ENCODE peak calls at places on chromosome 21, in six cellular contexts. T is K562, Q is HCT116, F is GM12878, E is HepG2, A is H1. L is an unnamed sample. For H3K4me1, the result is how much of the 10 kb centered on the place peaks cover.

GRCh38 chr21:25985990-25986389 is 184.6 kb downstream of the APP start:
- DNase-seq in T (no peak), Q (no peak), F (no peak), E (no peak), A (no peak), L (no peak)

GRCh38 chr21:15895142-15896106 is 165.6 kb downstream of the USP25 start:
- DNase-seq in T (no peak), Q (no peak), F (no peak), E (no peak), A (no peak), L (no peak)

GRCh38 chr21:28758042-28758882 is 234.4 kb downstream of the LTN1 start:
- DNase-seq in T (no peak), Q (no peak), F (no peak), E (no peak), A (no peak), L (no peak)

GRCh38 chr21:41362605-41363369 is 960 bp downstream of the MX2 start:
- DNase-seq in T (no peak), Q (no peak), F (no peak), E (no peak), A (no peak), L (no peak)

GRCh38 chr21:34874689-34875513 is 174.2 kb downstream of the RUNX1 start:
- DNase-seq in T (no peak), Q (no peak), F (no peak), E (no peak), A (no peak), L (no peak)

GRCh38 chr21:36185498-36185897 is 28.9 kb downstream of the DOP1B start:
- DNase-seq in T (no peak), Q (no peak), F (no peak), E (no peak), A (no peak), L (no peak)

GRCh38 chr21:35932232-35932911 is 128.0 kb downstream of the SETD4 start:
- DNase-seq in T (no peak), Q (peak), F (peak), E (no peak), A (no peak), L (no peak)

GRCh38 chr21:39096754-39097153 is 86.5 kb downstream of the PSMG1 start:
- DNase-seq in T (no peak), Q (no peak), F (no peak), E (no peak), A (peak), L (no peak)

GRCh38 chr21:16287060-16287459 is 557.3 kb downstream of the USP25 start:
- DNase-seq in T (no peak), Q (no peak), F (no peak), E (no peak), A (no peak), L (no peak)

GRCh38 chr21:32782698-32783097 is 11.1 kb upstream of the PAXBP1 start:
- DNase-seq in T (no peak), Q (no peak), F (no peak), E (no peak), A (no peak), L (no peak)

GRCh38 chr21:17711896-17712295 is 99.2 kb upstream of the BTG3 start:
- DNase-seq in T (no peak), Q (no peak), F (no peak), E (no peak), A (no peak), L (no peak)

GRCh38 chr21:42665484-42665883 is 12.1 kb downstream of the PDE9A start:
- DNase-seq in T (no peak), Q (no peak), F (no peak), E (no peak), A (no peak), L (no peak)

GRCh38 chr21:42663200-42663483 is 9.7 kb downstream of the PDE9A start:
- DNase-seq in T (no peak), Q (no peak), F (no peak), E (no peak), A (no peak), L (no peak)

GRCh38 chr21:42665026-42665425 is 11.6 kb downstream of the PDE9A start:
- DNase-seq in T (peak), Q (no peak), F (no peak), E (no peak), A (no peak), L (no peak)

GRCh38 chr21:42663860-42664535 is 10.6 kb downstream of the PDE9A start:
- DNase-seq in T (no peak), Q (no peak), F (no peak), E (no peak), A (no peak), L (no peak)

GRCh38 chr21:42664614-42665013 is 11.2 kb downstream of the PDE9A start:
- DNase-seq in T (no peak), Q (no peak), F (no peak), E (no peak), A (no peak), L (no peak)
- H3K4me1 ChIP-seq in T (under half), Q (under half), F (under half), E (under half), A (under half), L (half or more)

GRCh38 chr21:18801468-18801867 is 397.9 kb upstream of the TMPRSS15 start:
- DNase-seq in T (no peak), Q (no peak), F (no peak), E (no peak), A (no peak), L (no peak)
- TF ChIP-seq ZNF274 in T (no peak), Q (no peak), F (no peak), E (no peak), A (no peak), L (no peak)

GRCh38 chr21:45934570-45934969 is 47.0 kb upstream of the COL6A1 start:
- DNase-seq in T (no peak), Q (no peak), F (no peak), E (no peak), A (no peak), L (no peak)
- H3K4me3 ChIP-seq in T (no peak), Q (no peak), F (no peak), E (no peak), A (no peak), L (no peak)

DNA sequence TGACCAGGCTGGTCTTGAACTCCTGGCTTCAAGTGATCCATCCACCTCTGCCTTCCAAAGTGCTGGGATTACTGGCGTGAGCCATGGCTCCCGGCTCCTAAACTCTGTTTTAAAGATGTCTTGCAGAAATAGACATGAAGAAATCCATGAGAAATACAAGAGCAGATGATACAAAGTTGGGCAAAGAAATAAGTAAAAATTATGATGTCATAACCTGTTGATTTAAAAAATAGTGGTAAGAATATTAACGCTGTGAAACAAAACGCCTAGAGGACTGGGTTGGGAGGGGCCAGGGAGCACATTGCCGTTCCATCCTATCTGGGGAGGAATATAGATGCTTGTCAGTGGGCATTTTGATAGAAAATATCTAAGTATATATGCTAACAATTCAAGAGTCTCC is 1.2 kb upstream of the ITGB2 start:
- DNase-seq in T (no peak), Q (no peak), F (no peak), E (no peak), A (no peak), L (no peak)
- H3K4me1 ChIP-seq in T (under half), Q (under half), F (under half), E (half or more), A (under half), L (under half)

DNA sequence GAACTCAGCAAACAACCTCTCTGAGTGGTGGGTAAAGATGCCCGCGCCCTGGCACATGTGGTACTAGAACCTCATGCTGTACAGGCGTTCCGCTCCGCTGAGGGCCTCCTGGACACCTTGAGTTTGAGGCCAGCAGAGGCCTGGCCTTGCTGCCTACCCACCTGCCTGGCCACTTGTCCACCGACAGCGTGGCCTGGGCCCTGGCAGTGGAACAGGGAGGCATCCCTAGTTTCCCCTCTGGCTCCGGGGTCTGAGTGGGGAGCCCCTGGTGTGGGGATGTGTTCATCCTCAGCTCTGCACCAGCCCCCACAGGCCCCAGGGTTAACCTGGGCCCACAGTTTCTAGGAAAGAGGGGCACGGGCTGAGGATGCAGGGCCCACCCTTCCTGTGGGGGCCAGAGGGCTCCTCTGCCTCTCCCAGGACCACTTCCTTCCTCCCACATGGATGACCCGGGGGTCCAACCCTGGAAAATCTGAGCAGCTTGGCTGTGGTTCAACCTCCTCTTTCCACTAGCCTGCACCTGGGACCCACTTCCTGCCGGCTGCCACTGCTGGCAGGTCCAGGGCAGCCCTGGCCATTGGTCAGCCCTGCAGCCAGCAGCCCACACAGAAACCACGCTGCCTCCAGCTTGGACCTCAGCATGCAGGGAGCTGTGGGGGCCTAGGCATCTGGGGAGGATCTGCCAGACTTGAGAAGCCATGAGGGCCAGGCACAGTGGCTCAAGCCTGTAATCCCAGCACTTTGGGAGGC is 53.3 kb upstream of the COL18A1 start:
- DNase-seq in T (no peak), Q (no peak), F (no peak), E (no peak), A (no peak), L (no peak)
- TF ChIP-seq ZNF274 in T (no peak), Q (no peak), F (no peak), E (no peak), A (no peak), L (no peak)

GRCh38 chr21:44941567-44941966 is 1.7 kb downstream of the SLX9 start:
- DNase-seq in T (no peak), Q (no peak), F (no peak), E (no peak), A (no peak), L (no peak)
- H3K4me3 ChIP-seq in T (peak), Q (peak), F (peak), E (peak), A (peak), L (no peak)

GRCh38 chr21:14325575-14325974 is 57.4 kb downstream of the HSPA13 start:
- DNase-seq in T (no peak), Q (no peak), F (no peak), E (peak), A (no peak), L (no peak)
- H3K4me1 ChIP-seq in T (under half), Q (under half), F (under half), E (under half), A (under half), L (under half)

DNA sequence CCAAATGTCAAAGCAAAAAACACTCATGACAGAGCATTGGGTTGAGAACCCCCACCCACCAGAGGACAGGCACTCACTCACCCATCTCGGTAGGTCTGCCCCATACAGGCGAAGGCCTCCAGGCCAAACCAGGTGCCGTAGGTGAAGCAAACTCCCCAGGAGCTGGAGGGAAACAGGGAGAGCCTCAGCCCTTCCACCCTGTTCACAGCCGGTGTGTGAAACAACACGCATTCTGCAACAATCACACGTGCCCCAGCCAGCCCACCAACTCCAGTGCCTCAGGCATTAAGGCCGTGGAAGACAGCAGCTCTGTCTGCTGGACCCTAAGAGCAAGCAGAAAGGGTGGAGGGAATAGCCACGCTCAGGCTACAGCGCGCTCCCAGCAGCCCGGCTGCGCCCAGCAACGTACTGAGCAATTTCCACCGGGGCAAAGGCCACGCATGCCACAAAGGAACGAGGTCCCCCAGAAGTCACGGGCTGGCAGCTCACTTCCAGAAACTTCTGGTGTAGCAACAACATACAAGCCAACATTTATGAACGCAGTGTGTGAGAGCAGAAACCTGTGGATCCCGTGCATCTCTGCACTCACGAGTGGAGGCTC is 11.4 kb upstream of the SPATC1L start:
- DNase-seq in T (no peak), Q (no peak), F (no peak), E (no peak), A (peak), L (no peak)
- TF ChIP-seq ZNF274 in T (no peak), Q (no peak), F (no peak), E (no peak), A (no peak), L (no peak)

GRCh38 chr21:14826630-14827029 is 238.2 kb downstream of the NRIP1 start:
- DNase-seq in T (no peak), Q (no peak), F (peak), E (no peak), A (no peak), L (no peak)
- H3K4me3 ChIP-seq in T (no peak), Q (no peak), F (no peak), E (no peak), A (no peak), L (no peak)

L was measured in NT2/D1.